ENCODE peak calls at places on chromosomes 7 and 10, in seven cellular contexts. P, K, U, Q, W, Y and G are unnamed samples.

GRCh38 chr7:144818516-144818915 is 17.3 kb downstream of the TPK1 start:
- DNase-seq in Q (no peak), Y (no peak), U (no peak), K (no peak), W (no peak), P (no peak), G (no peak)

GRCh38 chr10:101987136-101987535 is 68.8 kb downstream of the ARMH3 start:
- DNase-seq in W (peak), U (no peak), K (no peak), P (no peak), Q (no peak), Y (no peak), G (no peak)

GRCh38 chr7:121366852-121367431 is 29.2 kb downstream of the FAM3C start:
- DNase-seq in K (peak), P (peak), Q (no peak), Y (no peak), W (peak), U (peak), G (peak)

GRCh38 chr7:83484266-83484665 is 164.7 kb downstream of the SEMA3E start:
- DNase-seq in P (no peak), U (no peak), Y (no peak), K (no peak), Q (no peak), W (no peak), G (no peak)

GRCh38 chr10:71757450-71757918 is 15.8 kb downstream of the VSIR start:
- DNase-seq in U (no peak), Q (peak), Y (no peak), K (no peak), W (no peak), P (no peak), G (no peak)

GRCh38 chr7:16471933-16472332 is 6.4 kb upstream of the SOSTDC1 start:
- DNase-seq in K (no peak), Y (no peak), W (no peak), U (no peak), P (no peak), Q (no peak), G (no peak)

GRCh38 chr7:130853503-130854279 is 119.7 kb upstream of the KLF14 start:
- DNase-seq in Y (no peak), W (peak), U (no peak), P (peak), K (no peak), Q (no peak), G (peak)

GRCh38 chr7:22663319-22663718 is 63.7 kb upstream of the IL6 start:
- DNase-seq in K (no peak), Y (no peak), P (peak), U (no peak), W (peak), Q (no peak), G (peak)

GRCh38 chr10:102231357-102232318 is 5.5 kb downstream of the ELOVL3 start:
- DNase-seq in P (peak), U (no peak), Q (peak), W (peak), Y (peak), K (peak), G (no peak)

GRCh38 chr7:92612501-92612900 is 22.3 kb upstream of the FAM133B start:
- DNase-seq in U (no peak), Q (no peak), K (no peak), P (no peak), W (no peak), Y (no peak), G (peak)

GRCh38 chr7:133985300-133985699 is 141.8 kb upstream of the LRGUK start:
- DNase-seq in W (no peak), P (no peak), Y (no peak), K (peak), U (no peak), Q (no peak), G (no peak)

GRCh38 chr7:158133515-158134271 is 453.9 kb downstream of the PTPRN2 start:
- DNase-seq in Q (peak), Y (peak), U (no peak), K (peak), P (no peak), W (no peak), G (no peak)

GRCh38 chr7:139853576-139854511 is 24.8 kb downstream of the TBXAS1 start:
- DNase-seq in Q (no peak), Y (peak), W (peak), K (no peak), P (peak), U (no peak), G (peak)

GRCh38 chr7:26061340-26062239 is 90.4 kb upstream of the NFE2L3 start:
- DNase-seq in U (peak), Y (peak), W (peak), Q (peak), P (peak), K (peak), G (peak)

GRCh38 chr7:120628233-120628632 is 229.7 kb downstream of the TSPAN12 start:
- DNase-seq in U (no peak), P (no peak), W (no peak), Y (no peak), Q (no peak), K (no peak), G (no peak)

GRCh38 chr10:58291538-58292174 is 22.7 kb downstream of the CISD1 start:
- DNase-seq in Q (no peak), K (peak), W (peak), U (no peak), P (peak), Y (no peak), G (peak)

GRCh38 chr10:10730644-10731043 is 287.0 kb upstream of the CELF2 start:
- DNase-seq in U (no peak), Q (no peak), K (no peak), P (no peak), W (no peak), Y (no peak), G (no peak)

GRCh38 chr10:71476249-71477011 is 79.7 kb downstream of the CDH23 start:
- DNase-seq in K (no peak), Y (no peak), W (no peak), U (no peak), P (no peak), Q (no peak), G (no peak)

GRCh38 chr10:124653811-124654651 is 90.1 kb downstream of the FAM53B start:
- DNase-seq in K (no peak), U (no peak), P (no peak), Y (no peak), Q (no peak), W (no peak), G (no peak)

GRCh38 chr7:44974549-44974948 is 4.3 kb downstream of the MYO1G start:
- DNase-seq in Q (no peak), K (no peak), Y (no peak), W (no peak), P (no peak), U (no peak), G (no peak)

GRCh38 chr7:120837599-120837998 is 20.3 kb downstream of the TSPAN12 start:
- DNase-seq in U (no peak), W (no peak), P (no peak), Q (no peak), K (no peak), Y (no peak), G (no peak)

GRCh38 chr7:43588477-43589132 is 5.7 kb downstream of the STK17A start:
- DNase-seq in P (no peak), Q (no peak), U (no peak), W (no peak), K (no peak), Y (no peak), G (no peak)

GRCh38 chr7:145812218-145812617 is 304.4 kb upstream of the CNTNAP2 start:
- DNase-seq in K (no peak), W (no peak), Q (no peak), Y (no peak), U (no peak), P (no peak), G (no peak)

GRCh38 chr7:135714534-135715009 is 13.4 kb downstream of the SLC13A4 start:
- DNase-seq in P (peak), W (peak), K (peak), Q (peak), U (peak), Y (no peak), G (peak)

GRCh38 chr7:106339513-106340246 is 54.9 kb upstream of the NAMPT start:
- DNase-seq in Q (no peak), U (no peak), P (no peak), W (no peak), Y (no peak), K (no peak), G (no peak)

GRCh38 chr7:140697447-140698143 is 1.1 kb downstream of the NDUFB2 start:
- DNase-seq in K (no peak), W (no peak), U (no peak), Y (peak), Q (no peak), P (peak), G (peak)

GRCh38 chr7:17564678-17565209 is 266.3 kb downstream of the AHR start:
- DNase-seq in K (no peak), Y (no peak), Q (no peak), U (no peak), W (no peak), P (peak), G (peak)

GRCh38 chr10:85995791-85996190 is 370.8 kb downstream of the GRID1 start:
- DNase-seq in Q (no peak), K (peak), P (no peak), Y (no peak), W (no peak), U (no peak), G (peak)

GRCh38 chr7:106871793-106872571 is 6.9 kb downstream of the PIK3CG start:
- DNase-seq in Y (no peak), W (no peak), U (no peak), P (peak), Q (no peak), K (peak), G (no peak)

GRCh38 chr10:86336341-86336740 is 30.3 kb downstream of the GRID1 start:
- DNase-seq in U (no peak), Y (no peak), Q (no peak), W (no peak), K (no peak), P (no peak), G (no peak)

GRCh38 chr7:104943502-104944343 is 70.3 kb upstream of the KMT2E start:
- DNase-seq in U (no peak), Y (no peak), Q (no peak), W (no peak), P (no peak), K (peak), G (no peak)

GRCh38 chr10:123573236-123574147 is 92.7 kb upstream of the GPR26 start:
- DNase-seq in P (no peak), U (peak), Q (peak), W (peak), Y (peak), K (peak), G (no peak)

GRCh38 chr10:63561421-63561820 is 40.2 kb downstream of the REEP3 start:
- DNase-seq in P (no peak), W (no peak), K (no peak), U (no peak), Q (no peak), Y (no peak), G (no peak)
- H2BK5ac ChIP-seq in P (no peak), W (no peak), K (no peak), U (no peak), Q (no peak), Y (no peak), G (no peak)

GRCh38 chr7:99616359-99617186 is at the start of gene ZSCAN25:
- DNase-seq in U (peak), Y (peak), P (peak), W (peak), Q (peak), K (peak), G (peak)
- H2BK5ac ChIP-seq in U (peak), Y (peak), P (peak), W (peak), Q (peak), K (peak), G (peak)

GRCh38 chr7:157013101-157013500 is 2.6 kb upstream of the MNX1 start:
- DNase-seq in W (no peak), Q (no peak), P (no peak), K (peak), Y (peak), U (no peak), G (no peak)
- H2BK5ac ChIP-seq in W (no peak), Q (no peak), P (no peak), K (no peak), Y (no peak), U (no peak), G (no peak)

DNA sequence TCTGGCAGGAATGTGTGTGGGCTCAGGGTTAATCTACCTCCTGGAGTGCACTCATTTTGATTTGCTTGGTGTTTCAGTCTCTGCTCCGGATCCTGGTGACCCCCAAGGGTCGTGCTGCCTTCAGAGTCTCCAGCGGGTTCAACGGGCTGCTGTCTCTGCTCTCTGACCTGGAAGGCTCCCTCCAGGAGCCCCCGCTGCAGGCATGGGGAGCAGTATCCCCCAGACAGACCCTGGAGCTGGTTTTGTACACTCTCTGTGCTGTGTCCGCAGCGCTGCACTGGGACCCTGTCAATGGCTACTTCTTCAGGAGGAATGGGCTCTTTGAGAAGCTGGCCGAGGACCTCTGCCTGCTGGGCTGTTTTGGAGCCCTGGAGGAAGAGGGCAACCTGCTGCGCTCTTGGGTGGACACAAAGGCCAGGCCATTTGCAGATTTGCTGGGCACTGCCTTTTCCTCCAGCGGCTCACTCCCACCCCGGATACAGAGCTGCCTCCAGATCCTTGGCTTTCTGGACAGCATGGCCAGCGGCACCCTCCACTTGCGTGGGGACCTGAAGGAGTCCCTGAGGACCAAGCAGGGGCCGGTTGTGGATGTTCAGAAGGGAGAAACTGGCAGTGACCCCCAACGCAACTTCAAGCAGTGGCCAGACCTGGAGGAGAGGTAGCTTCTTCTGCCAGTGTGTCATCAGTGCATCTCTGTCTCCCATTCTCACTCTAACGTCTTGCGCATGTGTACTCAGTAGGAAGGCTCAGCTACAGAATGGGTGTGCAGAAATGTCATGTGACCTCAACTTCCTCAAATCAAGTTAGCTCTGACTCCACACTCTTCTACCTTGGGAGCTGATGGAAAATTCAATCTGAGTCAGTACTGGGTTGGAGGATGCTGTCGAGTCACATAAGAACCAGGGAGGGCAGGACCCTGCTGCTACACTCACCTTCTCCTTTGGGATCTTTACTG is 58.5 kb downstream of the WDFY4 start:
- DNase-seq in P (no peak), U (no peak), W (no peak), K (peak), Y (peak), Q (no peak), G (no peak)
- H2BK5ac ChIP-seq in P (no peak), U (no peak), W (no peak), K (no peak), Y (no peak), Q (no peak), G (no peak)

GRCh38 chr7:150867592-150867991 is 15.3 kb downstream of the AOC1 start:
- DNase-seq in Q (no peak), W (no peak), Y (no peak), K (no peak), U (no peak), P (no peak), G (no peak)
- H2BK5ac ChIP-seq in Q (no peak), W (no peak), Y (no peak), K (no peak), U (no peak), P (no peak), G (no peak)

DNA sequence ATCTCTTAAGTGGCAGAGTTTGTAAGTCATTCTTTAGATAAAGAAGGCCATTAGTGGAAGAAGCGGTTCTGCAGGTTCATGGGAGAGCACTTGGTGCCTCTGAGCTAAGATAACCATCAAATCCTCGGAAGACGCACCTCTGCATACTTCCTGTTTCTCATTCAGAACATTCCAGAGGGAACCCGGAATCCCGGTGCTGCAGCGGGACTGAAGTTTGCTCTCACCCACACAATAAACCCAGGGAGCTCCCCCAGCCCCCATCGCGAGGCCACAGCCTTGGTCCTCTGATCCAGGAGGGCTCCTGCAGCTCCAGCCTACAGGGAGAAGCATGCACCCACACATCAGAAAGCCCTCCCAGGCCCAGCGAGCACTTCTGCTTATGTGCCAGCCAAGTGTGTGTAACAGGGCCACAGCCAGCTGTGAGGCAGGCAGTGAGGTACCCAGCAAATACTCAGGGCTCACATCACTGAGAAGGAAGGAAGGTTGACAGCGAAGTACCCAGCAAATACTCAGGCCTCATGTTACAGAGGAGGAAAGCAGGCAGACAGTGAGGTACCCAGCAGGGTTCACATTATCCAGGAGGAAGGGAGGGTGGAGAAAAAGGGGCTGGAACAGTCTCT is 142.4 kb downstream of the DIP2C start:
- DNase-seq in Y (no peak), P (peak), W (peak), Q (no peak), U (peak), K (peak), G (peak)
- H2BK5ac ChIP-seq in Y (no peak), P (no peak), W (peak), Q (no peak), U (no peak), K (no peak), G (no peak)

DNA sequence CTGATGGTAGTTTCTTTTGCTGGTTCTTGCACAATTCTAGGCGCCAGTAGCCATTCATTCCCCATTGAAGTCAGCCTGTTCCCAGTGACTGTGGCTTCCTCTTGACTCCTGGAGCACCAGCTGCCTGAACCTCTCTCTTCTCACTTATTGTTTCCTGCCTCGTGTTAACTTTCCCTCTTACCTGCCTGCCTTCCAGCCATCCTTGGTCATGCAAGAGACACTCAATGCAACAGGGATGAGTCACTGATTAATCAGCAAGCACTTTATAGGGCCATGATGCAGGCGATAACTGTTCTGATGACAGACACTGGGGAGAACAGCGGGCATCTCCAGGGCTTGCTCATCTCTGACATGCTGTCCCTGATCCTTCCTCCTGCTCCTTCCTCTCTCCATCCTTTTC is 122.0 kb downstream of the PLCE1 start:
- DNase-seq in U (no peak), Y (no peak), W (peak), K (peak), P (peak), Q (no peak), G (peak)
- H2BK5ac ChIP-seq in U (no peak), Y (no peak), W (no peak), K (no peak), P (no peak), Q (no peak), G (no peak)

GRCh38 chr10:99304857-99305220 is 24.3 kb upstream of the CNNM1 start:
- DNase-seq in P (no peak), Y (no peak), K (no peak), Q (no peak), U (no peak), W (no peak), G (no peak)
- H2BK5ac ChIP-seq in P (no peak), Y (no peak), K (no peak), Q (no peak), U (no peak), W (no peak), G (no peak)

DNA sequence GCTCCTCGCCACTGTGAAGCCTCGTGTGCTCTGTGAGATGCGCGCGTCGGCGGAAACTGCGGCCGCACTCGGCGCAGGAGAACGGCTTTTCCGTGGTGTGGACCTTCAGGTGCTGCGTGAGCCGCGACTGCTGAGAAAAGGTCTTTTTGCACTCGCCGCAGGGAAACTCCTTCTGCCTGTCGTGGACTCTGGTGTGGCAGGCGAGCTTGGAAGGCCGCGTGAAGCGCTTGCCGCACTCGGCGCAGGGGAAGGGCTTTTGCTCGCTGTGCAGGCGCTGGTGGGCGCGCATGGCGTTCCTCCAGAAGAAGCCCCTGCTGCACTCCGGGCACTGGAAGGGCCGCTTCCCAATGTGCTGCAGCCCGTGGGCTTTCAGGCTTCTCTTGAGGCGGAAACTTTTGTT is 13.7 kb upstream of the ZNF786 start:
- DNase-seq in K (no peak), W (no peak), U (no peak), Y (no peak), Q (no peak), P (no peak), G (no peak)
- H2BK5ac ChIP-seq in K (no peak), W (no peak), U (no peak), Y (no peak), Q (no peak), P (no peak), G (no peak)